ENCODE peak calls at places on chromosomes 13 and 19, in nine cellular contexts. U is iPS DF 6.9, C is ascending aorta, J is Caco-2, M is fibroblast of lung, A is brain microvascular endothelial cell, G is GM23338, B is endodermal cell, O is neural progenitor cell. S is an unnamed sample. For H3K36me3, the result is how much of the 10 kb centered on the place peaks cover.

GRCh38 chr19:1151037-1151716 is 22.9 kb downstream of the SBNO2 start:
- DNase-seq in U (no peak), M (no peak), C (no peak), O (no peak), J (no peak), A (no peak), G (no peak), B (no peak), S (no peak)

GRCh38 chr13:105412171-105412570 is 1123.3 kb downstream of the EFNB2 start:
- DNase-seq in O (no peak), A (no peak), J (no peak), B (no peak), U (no peak), C (no peak), G (no peak), M (no peak), S (no peak)

GRCh38 chr19:30512748-30513389 is 140.7 kb downstream of the ZNF536 start:
- DNase-seq in U (no peak), M (peak), O (no peak), G (no peak), J (no peak), C (no peak), A (no peak), B (no peak), S (no peak)

GRCh38 chr13:55653497-55653896 is 1487.2 kb upstream of the PRR20A start:
- DNase-seq in C (no peak), U (no peak), M (no peak), J (no peak), A (no peak), B (peak), O (no peak), G (peak), S (no peak)

GRCh38 chr19:18647807-18648206 is 11.0 kb downstream of the KLHL26 start:
- DNase-seq in G (no peak), C (no peak), M (no peak), B (no peak), O (no peak), A (no peak), U (no peak), J (no peak), S (no peak)

GRCh38 chr19:28980236-28980868 is 232.6 kb downstream of the UQCRFS1 start:
- DNase-seq in B (peak), M (no peak), A (peak), G (peak), U (no peak), C (no peak), O (no peak), J (no peak), S (no peak)

GRCh38 chr13:50919291-50919690 is 9.7 kb downstream of the RNASEH2B start:
- DNase-seq in A (no peak), B (no peak), M (no peak), J (no peak), G (no peak), O (no peak), C (no peak), U (no peak), S (no peak)

GRCh38 chr13:73000027-73000674 is 58.7 kb upstream of the KLF5 start:
- DNase-seq in B (no peak), J (no peak), O (no peak), M (no peak), G (no peak), C (no peak), U (no peak), A (no peak), S (peak)

GRCh38 chr19:39297931-39298634 is 1.9 kb downstream of the IFNL1 start:
- DNase-seq in B (no peak), O (no peak), G (no peak), J (no peak), A (no peak), U (no peak), M (no peak), C (no peak), S (no peak)

GRCh38 chr19:12779162-12779993 is 4.0 kb upstream of the HOOK2 start:
- DNase-seq in A (peak), C (peak), M (peak), B (peak), J (no peak), G (peak), U (no peak), O (peak), S (peak)

GRCh38 chr19:6753178-6754031 is 13.8 kb downstream of the SH2D3A start:
- DNase-seq in O (peak), G (peak), C (no peak), J (peak), U (no peak), M (peak), A (peak), B (peak), S (peak)

GRCh38 chr19:8528500-8528899 is 14.5 kb upstream of the ZNF414 start:
- DNase-seq in U (no peak), C (no peak), O (no peak), J (no peak), G (no peak), A (no peak), M (no peak), B (no peak), S (no peak)
- H3K36me3 ChIP-seq in U (under half), C (under half), O (under half), J (under half), G (under half), A (under half), M (under half), B (under half), S (under half)

DNA sequence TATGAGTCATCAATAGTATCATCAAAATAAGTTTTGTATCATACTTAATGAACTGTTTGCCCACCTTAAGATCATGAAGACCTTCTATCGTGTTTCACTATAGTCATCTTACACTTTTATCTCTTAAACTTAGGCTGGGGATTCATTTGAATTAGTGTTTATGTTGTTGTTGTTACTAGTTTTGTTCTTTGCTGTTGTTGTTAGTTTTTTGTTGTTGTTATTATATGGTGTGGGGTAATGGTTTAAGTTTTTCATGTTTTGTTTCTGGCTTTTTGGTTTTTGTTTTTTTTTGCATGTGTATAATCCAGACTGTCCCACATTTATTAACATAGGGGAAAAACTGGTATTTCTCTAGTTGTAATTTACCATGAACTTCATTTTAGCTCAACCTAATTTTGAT is 965.1 kb upstream of the MIR17HG start:
- DNase-seq in U (no peak), J (no peak), A (no peak), G (no peak), C (no peak), B (no peak), O (no peak), M (no peak), S (no peak)
- H3K36me3 ChIP-seq in U (under half), J (under half), A (under half), G (under half), C (under half), B (under half), O (under half), M (under half), S (under half)

DNA sequence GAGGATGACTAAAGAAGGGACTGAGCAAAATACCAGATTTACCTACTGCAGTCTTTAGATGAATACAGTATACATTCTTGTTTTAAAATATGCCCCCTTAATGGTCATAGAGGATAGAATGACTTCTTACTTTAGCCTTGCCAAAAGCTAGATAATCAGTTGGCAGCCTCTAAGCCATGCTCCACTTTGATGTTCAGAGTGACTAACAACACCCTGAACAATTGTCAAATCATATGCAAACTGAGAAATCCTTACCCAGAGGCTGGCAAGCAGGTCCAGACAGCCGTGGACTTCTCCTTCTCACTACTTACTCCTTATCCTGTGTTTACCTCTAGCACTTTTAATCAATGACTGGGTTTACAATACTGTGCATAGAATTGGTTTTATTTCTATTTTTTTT is 23.6 kb upstream of the PHF11 start:
- DNase-seq in O (no peak), G (no peak), A (no peak), U (no peak), J (no peak), M (no peak), C (no peak), B (no peak), S (no peak)
- H3K36me3 ChIP-seq in O (under half), G (under half), A (under half), U (under half), J (under half), M (under half), C (under half), B (under half), S (under half)

GRCh38 chr19:47153266-47153665 is 22.6 kb downstream of the SAE1 start:
- DNase-seq in G (no peak), U (no peak), A (no peak), M (no peak), C (no peak), B (no peak), O (no peak), J (no peak), S (no peak)

GRCh38 chr19:47151627-47152026 is 21.0 kb downstream of the SAE1 start:
- DNase-seq in J (no peak), U (no peak), O (no peak), C (no peak), G (no peak), B (no peak), A (no peak), M (no peak), S (no peak)

GRCh38 chr19:47155141-47155540 is 24.5 kb downstream of the SAE1 start:
- DNase-seq in G (no peak), A (no peak), U (no peak), M (peak), C (no peak), J (peak), B (no peak), O (no peak), S (no peak)

GRCh38 chr19:47152205-47152604 is 21.6 kb downstream of the SAE1 start:
- DNase-seq in J (no peak), C (no peak), B (no peak), G (no peak), U (no peak), M (no peak), O (no peak), A (no peak), S (peak)

DNA sequence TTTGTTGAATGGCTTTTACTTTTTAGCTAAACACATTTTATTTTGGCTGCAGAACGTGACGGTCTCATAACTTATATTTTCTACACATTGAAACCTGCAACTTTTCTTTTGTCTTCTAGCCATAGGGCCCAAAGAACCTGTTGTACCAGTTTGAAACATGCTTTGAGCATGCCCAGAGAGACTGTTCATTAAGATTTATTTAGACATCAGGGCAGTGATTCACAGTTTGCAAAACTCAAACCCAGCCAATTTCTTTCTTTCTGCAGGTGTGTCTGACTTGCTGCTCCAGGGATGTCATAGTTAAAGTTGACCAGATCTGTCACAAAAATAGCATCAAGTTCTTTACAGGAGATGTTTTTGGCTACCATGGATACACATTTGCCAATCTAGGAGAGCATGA is 22.0 kb downstream of the SAE1 start:
- DNase-seq in A (no peak), B (no peak), G (no peak), C (no peak), J (no peak), U (no peak), M (peak), O (no peak), S (no peak)
- H3K36me3 ChIP-seq in A (half or more), B (half or more), G (half or more), C (half or more), J (under half), U (under half), M (under half), O (under half), S (under half)

GRCh38 chr19:53078668-53079067 is 24.6 kb downstream of the ZNF160 start:
- DNase-seq in B (no peak), M (no peak), G (no peak), C (no peak), J (no peak), O (no peak), U (no peak), A (no peak), S (no peak)
- H3K36me3 ChIP-seq in B (half or more), M (under half), G (under half), C (half or more), J (under half), O (under half), U (under half), A (under half), S (under half)

S was measured in endothelial cell of umbilical vein.